ENCODE peak calls at places on chromosomes 13 and 19, in nine cellular contexts. H is Panc1, J is stomach, U is heart right ventricle, X is neuronal stem cell, A is fibroblast of lung, W is esophagus squamous epithelium, G is A549, S is mucosa of descending colon. D is an unnamed sample.

GRCh38 chr13:94056362-94056990 is 423.0 kb downstream of the DCT start:
- DNase-seq in H (no peak), J (no peak), U (no peak), X (no peak), A (peak; percentile 70), W (no peak), G (no peak), S (no peak), D (no peak)

GRCh38 chr13:51518847-51519246 is 65.4 kb upstream of the WDFY2 start:
- DNase-seq in H (no peak), J (no peak), U (no peak), X (no peak), A (peak; percentile 44), W (no peak), G (no peak), S (no peak), D (no peak)

GRCh38 chr13:29702912-29703351 is 107.4 kb upstream of the SLC7A1 start:
- DNase-seq in H (no peak), J (no peak), U (peak; percentile 21), X (no peak), A (peak; percentile 92), W (no peak), G (no peak), S (no peak), D (no peak)

GRCh38 chr13:94054159-94054558 is 425.3 kb downstream of the DCT start:
- DNase-seq in H (no peak), J (no peak), U (no peak), X (no peak), A (no peak), W (no peak), G (no peak), S (no peak), D (no peak)

GRCh38 chr13:67416047-67416925 is 186.2 kb upstream of the PCDH9 start:
- DNase-seq in H (peak; percentile 4), J (peak; percentile 29), U (no peak), X (peak; percentile 6), A (peak; percentile 9), W (no peak), G (peak; percentile 4), S (peak; percentile 27), D (no peak)

GRCh38 chr13:44117351-44117750 is 237.6 kb downstream of the LACC1 start:
- DNase-seq in H (no peak), J (no peak), U (no peak), X (no peak), A (peak; percentile 50), W (no peak), G (no peak), S (no peak), D (no peak)

GRCh38 chr13:110509971-110510786 is 51.3 kb downstream of the RAB20 start:
- DNase-seq in H (no peak), J (no peak), U (peak; percentile 40), X (no peak), A (no peak), W (no peak), G (no peak), S (no peak), D (no peak)

GRCh38 chr13:112204881-112205327 is 138.0 kb downstream of the SOX1 start:
- DNase-seq in H (no peak), J (no peak), U (peak; percentile 32), X (peak; percentile 67), A (no peak), W (no peak), G (no peak), S (no peak), D (no peak)

GRCh38 chr13:49347650-49348385 is 96.0 kb downstream of the CAB39L start:
- DNase-seq in H (no peak), J (no peak), U (no peak), X (no peak), A (no peak), W (no peak), G (no peak), S (no peak), D (no peak)

GRCh38 chr13:94548382-94549240 is 47.3 kb downstream of the TGDS start:
- DNase-seq in H (no peak), J (peak; percentile 32), U (peak; percentile 47), X (no peak), A (peak; percentile 48), W (no peak), G (peak; percentile 43), S (peak; percentile 74), D (no peak)

GRCh38 chr19:41224632-41225031 is 5.6 kb downstream of the AXL start:
- DNase-seq in H (no peak), J (no peak), U (no peak), X (no peak), A (no peak), W (no peak), G (no peak), S (no peak), D (no peak)

GRCh38 chr19:12802267-12803106 is 618 bp downstream of the THSD8 start:
- DNase-seq in H (no peak), J (no peak), U (no peak), X (no peak), A (no peak), W (no peak), G (no peak), S (peak; percentile 37), D (no peak)
- H3K4me3 ChIP-seq in H (peak overlapping the region; percentile 58), J (peak overlapping the region; percentile 80), U (peak overlapping the region; percentile 95), X (peak overlapping the region; percentile 96), A (peak overlapping the region; percentile 56), W (peak overlapping the region; percentile 78), G (no peak overlapping the region), S (peak overlapping the region; percentile 82), D (peak overlapping the region; percentile 95)

DNA sequence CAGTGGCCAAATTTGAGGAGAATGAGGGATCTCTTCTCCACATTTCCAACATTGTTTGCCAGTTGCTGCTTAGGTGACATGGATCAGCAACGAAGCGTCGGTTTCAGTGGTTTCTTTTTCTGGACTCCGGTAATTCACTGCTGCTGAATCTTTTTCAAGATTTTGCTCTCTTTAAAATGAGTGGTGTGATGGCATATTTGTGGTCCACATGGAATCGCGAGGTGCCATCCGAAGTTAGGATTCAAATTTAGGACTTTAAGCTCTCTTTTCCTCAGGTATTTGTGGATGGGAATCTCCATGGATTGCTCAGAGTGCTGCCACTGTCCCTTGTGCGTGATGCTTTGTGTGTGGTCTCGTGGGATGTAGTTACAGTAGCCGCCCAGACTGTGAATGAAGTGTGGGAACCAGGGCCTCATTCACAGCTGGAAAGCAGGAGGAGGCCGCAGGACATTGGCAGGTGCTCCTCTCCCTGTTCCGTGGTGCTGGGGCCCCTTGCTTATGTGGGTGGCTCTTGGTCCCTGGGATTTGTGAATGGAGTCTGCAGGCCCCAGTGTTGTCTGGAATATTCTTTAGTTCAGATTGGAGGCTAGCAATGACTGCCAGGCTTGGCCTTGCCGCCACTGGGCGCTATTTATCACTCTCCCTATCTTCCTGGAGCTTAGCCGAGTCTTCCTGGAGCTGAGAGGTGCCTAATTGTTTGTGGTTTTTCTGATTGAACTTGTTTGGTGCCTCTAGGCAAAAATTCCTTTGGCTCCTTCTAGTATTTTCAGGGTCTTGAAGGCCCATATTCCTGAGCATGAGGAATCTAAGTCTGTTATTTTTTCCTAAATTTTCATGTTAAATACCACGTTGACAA is 1.5 kb downstream of the ILF3 start:
- DNase-seq in H (no peak), J (no peak), U (no peak), X (no peak), A (peak; percentile 42), W (no peak), G (no peak), S (peak; percentile 37), D (no peak)
- H3K4me1 ChIP-seq in H (peaks cover 19% of the 10 kb centered on the region), J (peaks cover 52% of the 10 kb centered on the region), U (peaks cover 49% of the 10 kb centered on the region), X (peaks cover 2% of the 10 kb centered on the region), A (peaks cover 2% of the 10 kb centered on the region), W (peaks cover 49% of the 10 kb centered on the region), G (peaks cover 29% of the 10 kb centered on the region), S (peaks cover 31% of the 10 kb centered on the region), D (peaks cover 62% of the 10 kb centered on the region)

GRCh38 chr13:25018729-25019115 is 77.2 kb upstream of the PABPC3 start:
- DNase-seq in H (no peak), J (no peak), U (no peak), X (no peak), A (no peak), W (no peak), G (no peak), S (peak; percentile 53), D (no peak)
- H3K4me3 ChIP-seq in H (peak overlapping the region; percentile 44), J (peak overlapping the region; percentile 9), U (peak overlapping the region; percentile 42), X (peak overlapping the region; percentile 80), A (no peak overlapping the region), W (peak overlapping the region; percentile 55), G (peak overlapping the region; percentile 52), S (no peak overlapping the region), D (no peak overlapping the region)

DNA sequence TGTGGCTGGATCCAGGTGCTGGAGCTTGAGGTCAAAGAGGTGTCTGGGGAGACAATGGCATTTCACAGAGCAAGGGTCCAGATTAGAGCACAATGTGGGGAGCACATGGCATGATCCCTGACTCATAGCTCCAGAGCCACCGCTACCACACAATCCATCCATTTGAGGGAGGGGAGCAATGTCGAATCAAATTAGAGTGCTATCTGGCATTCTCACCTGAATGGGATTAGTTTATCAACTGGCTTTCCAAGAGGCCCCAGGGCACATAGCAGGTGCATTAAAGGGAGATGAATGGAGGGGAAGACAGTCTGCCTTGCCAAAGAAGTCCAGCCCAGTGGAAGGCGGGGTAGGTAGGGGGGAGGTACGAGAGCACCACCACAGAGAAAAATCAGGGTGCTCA is 194.4 kb upstream of the GPR12 start:
- DNase-seq in H (no peak), J (no peak), U (no peak), X (no peak), A (no peak), W (no peak), G (no peak), S (no peak), D (no peak)
- H3K4me1 ChIP-seq in H (peaks cover 33% of the 10 kb centered on the region), J (peaks cover 14% of the 10 kb centered on the region), U (no peaks in the 10 kb centered on the region), X (peaks cover 7% of the 10 kb centered on the region), A (no peaks in the 10 kb centered on the region), W (no peaks in the 10 kb centered on the region), G (no peaks in the 10 kb centered on the region), S (peaks cover 58% of the 10 kb centered on the region), D (no peaks in the 10 kb centered on the region)

GRCh38 chr13:20159646-20160345 is 1.1 kb downstream of the GJA3 start:
- DNase-seq in H (peak; percentile 18), J (no peak), U (no peak), X (no peak), A (peak; percentile 53), W (no peak), G (no peak), S (no peak), D (no peak)

GRCh38 chr13:20161951-20162300 is 1.1 kb upstream of the GJA3 start:
- DNase-seq in H (no peak), J (no peak), U (no peak), X (no peak), A (no peak), W (no peak), G (no peak), S (no peak), D (no peak)

GRCh38 chr13:20157387-20157786 is 3.5 kb downstream of the GJA3 start:
- DNase-seq in H (no peak), J (no peak), U (no peak), X (no peak), A (no peak), W (no peak), G (no peak), S (no peak), D (no peak)

GRCh38 chr13:20160346-20161274 is at the start of gene GJA3:
- DNase-seq in H (no peak), J (no peak), U (peak; percentile 66), X (peak; percentile 71), A (peak; percentile 44), W (no peak), G (peak; percentile 13), S (peak; percentile 53), D (peak; percentile 36)

GRCh38 chr13:20161275-20161950 is 561 bp upstream of the GJA3 start:
- DNase-seq in H (no peak), J (no peak), U (peak; percentile 50), X (no peak), A (no peak), W (no peak), G (no peak), S (peak; percentile 42), D (peak; percentile 58)
- H3K4me3 ChIP-seq in H (peak overlapping the region; percentile 76), J (peak overlapping the region; percentile 43), U (peak overlapping the region; percentile 64), X (peak overlapping the region; percentile 82), A (no peak overlapping the region), W (peak overlapping the region; percentile 64), G (peak overlapping the region; percentile 47), S (no peak overlapping the region), D (no peak overlapping the region)